ENCODE peak calls at places on chromosomes 6 and 20, in eight cellular contexts. I is GM20000, S is fibroblast of mammary gland, P is AG04450, B is nephron progenitor cell, F is stromal cell of bone marrow, V is BE2C, R is choroid plexus epithelial cell. E is an unnamed sample.

GRCh38 chr6:1856381-1856780 is 246.7 kb downstream of the FOXC1 start:
- DNase-seq in R (peak; percentile 87), I (peak; percentile 59), V (peak; percentile 75), P (no peak), B (no peak), S (peak; percentile 44), F (no peak), E (peak; percentile 26)

GRCh38 chr20:19335916-19336315 is 123.5 kb downstream of the SLC24A3 start:
- DNase-seq in V (no peak), F (no peak), R (no peak), B (no peak), S (no peak), P (no peak), I (no peak), E (no peak)

GRCh38 chr6:105816875-105817274 is 269.3 kb upstream of the PRDM1 start:
- DNase-seq in S (no peak), R (no peak), B (no peak), V (no peak), I (no peak), F (no peak), P (no peak), E (no peak)

GRCh38 chr6:31776961-31777666 is at the start of gene VWA7:
- DNase-seq in I (peak; percentile 93), F (peak; percentile 28), S (peak; percentile 83), P (no peak), R (peak; percentile 73), V (peak; percentile 68), B (peak; percentile 60), E (peak; percentile 26)

GRCh38 chr6:137297887-137298286 is 78.7 kb upstream of the IFNGR1 start:
- DNase-seq in R (peak; percentile 75), I (no peak), F (peak; percentile 44), P (no peak), V (no peak), S (peak; percentile 58), B (peak; percentile 36), E (peak; percentile 57)

GRCh38 chr6:154842828-154843227 is 109.6 kb downstream of the SCAF8 start:
- DNase-seq in I (no peak), P (no peak), F (no peak), B (no peak), V (peak; percentile 27), S (no peak), R (no peak), E (no peak)

GRCh38 chr6:112018619-112019416 is 35.1 kb upstream of the CCN6 start:
- DNase-seq in S (peak; percentile 76), B (no peak), F (peak; percentile 62), R (no peak), P (no peak), I (no peak), V (no peak), E (no peak)

GRCh38 chr20:58435237-58435636 is 46.2 kb downstream of the VAPB start:
- DNase-seq in B (no peak), V (no peak), F (no peak), P (no peak), R (no peak), S (no peak), I (no peak), E (no peak)

GRCh38 chr6:161745128-161745527 is 471.3 kb upstream of the AGPAT4 start:
- DNase-seq in R (no peak), I (no peak), F (no peak), B (no peak), V (no peak), S (no peak), P (no peak), E (no peak)

GRCh38 chr6:130810307-130811030 is 16.7 kb upstream of the SMLR1 start:
- DNase-seq in B (no peak), P (peak; percentile 6), I (no peak), R (no peak), V (no peak), S (no peak), F (no peak), E (no peak)

GRCh38 chr6:3382399-3383279 is 74.2 kb downstream of the SLC22A23 start:
- DNase-seq in B (no peak), F (no peak), R (no peak), P (no peak), V (no peak), I (no peak), S (peak; percentile 59), E (no peak)

GRCh38 chr6:155013457-155013876 is 18.4 kb downstream of the TIAM2 start:
- DNase-seq in I (no peak), P (no peak), V (peak; percentile 79), R (no peak), S (peak; percentile 52), B (no peak), F (no peak), E (no peak)

GRCh38 chr6:18564775-18565174 is 177.6 kb downstream of the RNF144B start:
- DNase-seq in F (no peak), S (no peak), B (no peak), R (no peak), P (no peak), I (no peak), V (no peak), E (no peak)

GRCh38 chr6:156416392-156416791 is 360.8 kb upstream of the ARID1B start:
- DNase-seq in P (no peak), S (no peak), F (no peak), V (no peak), R (peak; percentile 30), I (no peak), B (no peak), E (no peak)

GRCh38 chr20:22833851-22834250 is 201.3 kb upstream of the SSTR4 start:
- DNase-seq in S (no peak), P (no peak), I (no peak), B (no peak), R (no peak), V (no peak), F (no peak), E (no peak)

GRCh38 chr6:41637179-41638001 is 878 bp upstream of the MDFI start:
- DNase-seq in P (no peak), V (no peak), R (no peak), F (no peak), I (peak; percentile 46), B (peak; percentile 43), S (no peak), E (no peak)

GRCh38 chr6:136989591-136990578 is 54.9 kb downstream of the IL20RA start:
- DNase-seq in F (no peak), I (no peak), P (no peak), R (no peak), B (peak; percentile 56), V (peak; percentile 82), S (no peak), E (no peak)

GRCh38 chr6:31972709-31973350 is 892 bp upstream of the DXO start:
- DNase-seq in R (peak; percentile 68), I (peak; percentile 23), V (no peak), S (peak; percentile 63), P (no peak), B (no peak), F (peak; percentile 67), E (no peak)

GRCh38 chr6:79872303-79872702 is 75.0 kb downstream of the ELOVL4 start:
- DNase-seq in B (no peak), I (no peak), V (no peak), R (peak; percentile 36), F (no peak), P (no peak), S (peak; percentile 15), E (no peak)

GRCh38 chr20:2342243-2342642 is 38.5 kb upstream of the TGM6 start:
- DNase-seq in R (no peak), V (no peak), I (no peak), B (no peak), F (no peak), S (no peak), P (no peak), E (no peak)

GRCh38 chr6:28673800-28674671 is 148.4 kb downstream of the GPX5 start:
- DNase-seq in R (peak; percentile 76), I (peak; percentile 56), F (peak; percentile 20), V (peak; percentile 71), B (peak; percentile 68), P (peak; percentile 33), S (peak; percentile 78), E (peak; percentile 26)

GRCh38 chr6:70864404-70864803 is 92.5 kb downstream of the B3GAT2 start:
- DNase-seq in I (no peak), S (no peak), F (no peak), V (no peak), R (no peak), P (no peak), B (no peak), E (no peak)

GRCh38 chr6:24093381-24093780 is 32.6 kb upstream of the NRSN1 start:
- DNase-seq in F (peak; percentile 39), P (no peak), S (peak; percentile 53), V (no peak), B (no peak), I (no peak), R (peak; percentile 1), E (no peak)

GRCh38 chr6:170129691-170130171 is 161.1 kb downstream of the DLL1 start:
- DNase-seq in P (no peak), F (no peak), S (no peak), R (peak; percentile 15), B (no peak), V (peak; percentile 95), I (no peak), E (no peak)

GRCh38 chr6:12576389-12576788 is 140.2 kb upstream of the PHACTR1 start:
- DNase-seq in P (no peak), S (peak; percentile 38), R (peak; percentile 80), F (peak; percentile 29), V (no peak), I (no peak), B (no peak), E (peak; percentile 41)

GRCh38 chr20:46546293-46546692 is 4.2 kb downstream of the OCSTAMP start:
- DNase-seq in B (no peak), R (no peak), S (no peak), P (no peak), I (no peak), V (peak; percentile 41), F (no peak), E (no peak)

GRCh38 chr6:15148356-15149058 is 97.4 kb upstream of the JARID2 start:
- DNase-seq in V (no peak), B (peak; percentile 26), I (no peak), S (peak; percentile 86), F (peak; percentile 24), R (peak; percentile 93), P (peak; percentile 78), E (peak; percentile 48)

GRCh38 chr6:119052985-119053384 is 25.5 kb downstream of the FAM184A start:
- DNase-seq in F (no peak), V (no peak), S (no peak), B (no peak), P (no peak), R (no peak), I (no peak), E (no peak)

GRCh38 chr20:41154436-41155176 is 17.3 kb downstream of the PLCG1 start:
- DNase-seq in B (no peak), V (no peak), R (no peak), F (no peak), I (no peak), P (no peak), S (no peak), E (no peak)

GRCh38 chr20:48544402-48545333 is 283.1 kb downstream of the PREX1 start:
- DNase-seq in R (no peak), B (no peak), P (no peak), S (no peak), F (no peak), V (peak; percentile 70), I (no peak), E (no peak)

GRCh38 chr20:11186301-11187008 is 512.7 kb upstream of the JAG1 start:
- DNase-seq in F (no peak), R (no peak), S (no peak), P (no peak), I (no peak), V (no peak), B (no peak), E (no peak)

GRCh38 chr6:41675176-41675767 is 37.0 kb downstream of the MDFI start:
- DNase-seq in V (no peak), P (no peak), S (no peak), F (no peak), B (no peak), I (no peak), R (no peak), E (no peak)

GRCh38 chr20:25299801-25300200 is 51.9 kb downstream of the PYGB start:
- DNase-seq in B (no peak), V (no peak), S (peak; percentile 33), R (peak; percentile 45), F (no peak), P (no peak), I (no peak), E (no peak)

E was measured in astrocyte of the cerebellum.